ENCODE peak calls at places on chromosomes 6 and 20, in six cellular contexts. One of them, this sample, is unnamed. For H3K4me1 and H3K9me3, the result is how much of the 10 kb centered on the place peaks cover.

GRCh38 chr6:75481936-75482593 is 11.5 kb downstream of the FILIP1 start:
- DNase-seq in cardiac muscle cell: no peak
- DNase-seq in body of pancreas: no peak
- DNase-seq in OCI-LY7: no peak
- DNase-seq in CD8-positive, alpha-beta T cell: no peak
- DNase-seq in PC-9: no peak
- DNase-seq in this sample: no peak

GRCh38 chr6:133820208-133820607 is 68.7 kb upstream of the TCF21 start:
- DNase-seq in cardiac muscle cell: no peak
- DNase-seq in body of pancreas: no peak
- DNase-seq in OCI-LY7: no peak
- DNase-seq in CD8-positive, alpha-beta T cell: no peak
- DNase-seq in PC-9: no peak
- DNase-seq in this sample: no peak

GRCh38 chr6:109794201-109794926 is 103.3 kb downstream of the FIG4 start:
- DNase-seq in cardiac muscle cell: no peak
- DNase-seq in body of pancreas: no peak
- DNase-seq in OCI-LY7: peak
- DNase-seq in CD8-positive, alpha-beta T cell: no peak
- DNase-seq in PC-9: peak
- DNase-seq in this sample: no peak

GRCh38 chr6:117505337-117505736 is 22.9 kb downstream of the DCBLD1 start:
- DNase-seq in cardiac muscle cell: no peak
- DNase-seq in body of pancreas: no peak
- DNase-seq in OCI-LY7: no peak
- DNase-seq in CD8-positive, alpha-beta T cell: no peak
- DNase-seq in PC-9: no peak
- DNase-seq in this sample: no peak

GRCh38 chr6:158040051-158040803 is 58.6 kb downstream of the SYNJ2 start:
- DNase-seq in cardiac muscle cell: no peak
- DNase-seq in body of pancreas: no peak
- DNase-seq in OCI-LY7: no peak
- DNase-seq in CD8-positive, alpha-beta T cell: no peak
- DNase-seq in PC-9: peak
- DNase-seq in this sample: no peak

GRCh38 chr6:44666324-44666723 is 278.8 kb downstream of the CDC5L start:
- DNase-seq in cardiac muscle cell: no peak
- DNase-seq in body of pancreas: no peak
- DNase-seq in OCI-LY7: no peak
- DNase-seq in CD8-positive, alpha-beta T cell: no peak
- DNase-seq in PC-9: no peak
- DNase-seq in this sample: no peak

GRCh38 chr6:11263185-11263817 is 30.8 kb upstream of the NEDD9 start:
- DNase-seq in cardiac muscle cell: peak
- DNase-seq in body of pancreas: peak
- DNase-seq in OCI-LY7: no peak
- DNase-seq in CD8-positive, alpha-beta T cell: no peak
- DNase-seq in PC-9: peak
- DNase-seq in this sample: no peak

GRCh38 chr20:62776692-62777527 is 19.4 kb upstream of the MRGBP start:
- DNase-seq in cardiac muscle cell: no peak
- DNase-seq in body of pancreas: peak
- DNase-seq in OCI-LY7: peak
- DNase-seq in CD8-positive, alpha-beta T cell: peak
- DNase-seq in PC-9: peak
- DNase-seq in this sample: peak

GRCh38 chr6:85432554-85432953 is 17.3 kb upstream of the NT5E start:
- DNase-seq in cardiac muscle cell: no peak
- DNase-seq in body of pancreas: no peak
- DNase-seq in OCI-LY7: no peak
- DNase-seq in CD8-positive, alpha-beta T cell: no peak
- DNase-seq in PC-9: no peak
- DNase-seq in this sample: no peak

GRCh38 chr6:15489563-15489962 is 173.3 kb downstream of the DTNBP1 start:
- DNase-seq in cardiac muscle cell: no peak
- DNase-seq in body of pancreas: no peak
- DNase-seq in OCI-LY7: no peak
- DNase-seq in CD8-positive, alpha-beta T cell: no peak
- DNase-seq in PC-9: no peak
- DNase-seq in this sample: no peak

GRCh38 chr6:2376429-2377355 is 131.3 kb upstream of the GMDS start:
- DNase-seq in cardiac muscle cell: no peak
- DNase-seq in body of pancreas: no peak
- DNase-seq in OCI-LY7: no peak
- DNase-seq in CD8-positive, alpha-beta T cell: no peak
- DNase-seq in PC-9: no peak
- DNase-seq in this sample: no peak

GRCh38 chr6:105120570-105120969 is 59.2 kb downstream of the POPDC3 start:
- DNase-seq in cardiac muscle cell: no peak
- DNase-seq in body of pancreas: no peak
- DNase-seq in OCI-LY7: no peak
- DNase-seq in CD8-positive, alpha-beta T cell: no peak
- DNase-seq in PC-9: peak
- DNase-seq in this sample: no peak

GRCh38 chr6:113172531-113172966 is 684.6 kb upstream of the MARCKS start:
- DNase-seq in cardiac muscle cell: no peak
- DNase-seq in body of pancreas: peak
- DNase-seq in OCI-LY7: no peak
- DNase-seq in CD8-positive, alpha-beta T cell: no peak
- DNase-seq in PC-9: no peak
- DNase-seq in this sample: no peak

DNA sequence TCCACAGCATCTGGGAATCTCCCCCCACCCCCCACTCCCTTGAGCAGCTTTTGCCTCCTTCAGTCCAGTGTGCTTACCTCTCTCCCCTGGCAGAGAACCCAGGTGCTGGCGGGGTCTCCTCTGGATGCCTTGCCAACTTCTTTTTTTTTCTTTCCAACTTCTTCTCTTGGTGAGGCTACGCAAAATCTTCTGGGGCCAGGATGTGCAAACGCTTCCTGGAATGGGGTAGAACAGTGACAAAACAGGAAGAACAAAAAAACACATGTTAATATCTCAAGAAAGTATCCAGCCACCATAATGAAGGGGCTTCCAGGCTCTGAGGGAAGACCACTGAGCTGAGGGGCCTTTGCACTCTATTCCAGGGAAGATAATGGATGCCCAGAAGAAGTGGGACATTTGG is 53.9 kb upstream of the DDR1 start:
- DNase-seq in cardiac muscle cell: no peak
- DNase-seq in body of pancreas: no peak
- DNase-seq in OCI-LY7: peak
- DNase-seq in CD8-positive, alpha-beta T cell: no peak
- DNase-seq in PC-9: no peak
- DNase-seq in this sample: no peak
- H3K4me3 ChIP-seq in cardiac muscle cell: no peak
- H3K4me3 ChIP-seq in body of pancreas: no peak
- H3K4me3 ChIP-seq in OCI-LY7: peak
- H3K4me3 ChIP-seq in CD8-positive, alpha-beta T cell: peak
- H3K4me3 ChIP-seq in PC-9: no peak
- H3K4me3 ChIP-seq in this sample: no peak

GRCh38 chr20:41047279-41047974 is 18.8 kb downstream of the TOP1 start:
- DNase-seq in cardiac muscle cell: no peak
- DNase-seq in body of pancreas: no peak
- DNase-seq in OCI-LY7: peak
- DNase-seq in CD8-positive, alpha-beta T cell: no peak
- DNase-seq in PC-9: no peak
- DNase-seq in this sample: no peak
- H3K4me1 ChIP-seq in cardiac muscle cell: half or more
- H3K4me1 ChIP-seq in body of pancreas: half or more
- H3K4me1 ChIP-seq in OCI-LY7: half or more
- H3K4me1 ChIP-seq in CD8-positive, alpha-beta T cell: half or more
- H3K4me1 ChIP-seq in PC-9: under half
- H3K4me1 ChIP-seq in this sample: under half

GRCh38 chr6:50836231-50836630 is 17.6 kb downstream of the TFAP2B start:
- DNase-seq in cardiac muscle cell: no peak
- DNase-seq in body of pancreas: no peak
- DNase-seq in OCI-LY7: no peak
- DNase-seq in CD8-positive, alpha-beta T cell: no peak
- DNase-seq in PC-9: no peak
- DNase-seq in this sample: no peak

GRCh38 chr6:50832912-50833311 is 14.2 kb downstream of the TFAP2B start:
- DNase-seq in cardiac muscle cell: no peak
- DNase-seq in body of pancreas: no peak
- DNase-seq in OCI-LY7: no peak
- DNase-seq in CD8-positive, alpha-beta T cell: no peak
- DNase-seq in PC-9: no peak
- DNase-seq in this sample: no peak

GRCh38 chr6:50837589-50838445 is 19.1 kb downstream of the TFAP2B start:
- DNase-seq in cardiac muscle cell: no peak
- DNase-seq in body of pancreas: no peak
- DNase-seq in OCI-LY7: no peak
- DNase-seq in CD8-positive, alpha-beta T cell: no peak
- DNase-seq in PC-9: no peak
- DNase-seq in this sample: no peak

GRCh38 chr6:50831216-50831615 is 12.5 kb downstream of the TFAP2B start:
- DNase-seq in cardiac muscle cell: no peak
- DNase-seq in body of pancreas: no peak
- DNase-seq in OCI-LY7: no peak
- DNase-seq in CD8-positive, alpha-beta T cell: no peak
- DNase-seq in PC-9: no peak
- DNase-seq in this sample: no peak

DNA sequence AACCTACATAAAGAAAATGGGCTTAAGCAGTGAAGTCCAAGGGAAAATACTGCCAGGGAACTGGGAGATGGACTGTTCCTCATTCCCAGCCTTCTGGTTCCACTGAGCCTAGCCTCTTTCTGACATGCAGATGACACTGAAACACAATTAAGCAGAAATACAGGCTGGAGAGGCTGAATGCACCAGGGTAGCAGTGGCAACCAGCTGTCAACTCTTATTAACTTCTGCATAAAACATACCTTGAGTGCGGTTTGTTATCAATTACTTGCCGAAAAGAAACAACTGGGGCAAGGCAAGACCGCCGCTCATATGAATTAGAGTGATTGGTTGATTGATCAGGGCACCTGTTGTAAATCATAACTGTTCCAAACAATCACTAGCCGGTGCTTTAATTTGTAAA is 16.3 kb downstream of the TFAP2B start:
- DNase-seq in cardiac muscle cell: no peak
- DNase-seq in body of pancreas: no peak
- DNase-seq in OCI-LY7: no peak
- DNase-seq in CD8-positive, alpha-beta T cell: no peak
- DNase-seq in PC-9: no peak
- DNase-seq in this sample: no peak
- H3K9me3 ChIP-seq in cardiac muscle cell: under half
- H3K9me3 ChIP-seq in body of pancreas: under half
- H3K9me3 ChIP-seq in OCI-LY7: under half
- H3K9me3 ChIP-seq in CD8-positive, alpha-beta T cell: under half
- H3K9me3 ChIP-seq in PC-9: under half
- H3K9me3 ChIP-seq in this sample: under half

DNA sequence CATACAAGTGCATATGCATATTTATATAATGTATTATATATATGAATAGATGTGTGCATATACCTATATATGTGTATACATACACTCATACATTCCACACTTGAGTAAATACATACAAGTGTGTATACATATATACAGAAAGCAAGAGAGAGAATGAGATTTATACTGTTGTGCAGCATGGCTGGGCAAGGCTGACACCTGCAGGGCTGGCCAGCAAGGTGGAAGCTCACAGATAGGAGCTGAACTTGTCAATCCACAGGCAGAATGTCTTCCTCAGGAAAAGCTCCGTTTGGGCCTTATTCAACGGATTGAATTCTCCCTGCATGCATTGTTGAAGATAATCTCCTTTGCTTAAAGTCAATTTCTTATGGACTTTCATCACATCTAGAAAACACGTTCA is 256.7 kb downstream of the ZNF217 start:
- DNase-seq in cardiac muscle cell: no peak
- DNase-seq in body of pancreas: no peak
- DNase-seq in OCI-LY7: peak
- DNase-seq in CD8-positive, alpha-beta T cell: no peak
- DNase-seq in PC-9: no peak
- DNase-seq in this sample: no peak
- H3K4me3 ChIP-seq in cardiac muscle cell: no peak
- H3K4me3 ChIP-seq in body of pancreas: no peak
- H3K4me3 ChIP-seq in OCI-LY7: no peak
- H3K4me3 ChIP-seq in CD8-positive, alpha-beta T cell: no peak
- H3K4me3 ChIP-seq in PC-9: no peak
- H3K4me3 ChIP-seq in this sample: no peak

GRCh38 chr6:111848262-111848661 is 25.0 kb downstream of the FYN start:
- DNase-seq in cardiac muscle cell: no peak
- DNase-seq in body of pancreas: no peak
- DNase-seq in OCI-LY7: no peak
- DNase-seq in CD8-positive, alpha-beta T cell: no peak
- DNase-seq in PC-9: no peak
- DNase-seq in this sample: no peak

GRCh38 chr6:111844921-111845320 is 28.3 kb downstream of the FYN start:
- DNase-seq in cardiac muscle cell: no peak
- DNase-seq in body of pancreas: no peak
- DNase-seq in OCI-LY7: no peak
- DNase-seq in CD8-positive, alpha-beta T cell: no peak
- DNase-seq in PC-9: no peak
- DNase-seq in this sample: no peak

GRCh38 chr6:111845441-111845871 is 27.8 kb downstream of the FYN start:
- DNase-seq in cardiac muscle cell: no peak
- DNase-seq in body of pancreas: no peak
- DNase-seq in OCI-LY7: no peak
- DNase-seq in CD8-positive, alpha-beta T cell: no peak
- DNase-seq in PC-9: no peak
- DNase-seq in this sample: no peak

GRCh38 chr6:111846061-111846460 is 27.2 kb downstream of the FYN start:
- DNase-seq in cardiac muscle cell: no peak
- DNase-seq in body of pancreas: no peak
- DNase-seq in OCI-LY7: no peak
- DNase-seq in CD8-positive, alpha-beta T cell: no peak
- DNase-seq in PC-9: no peak
- DNase-seq in this sample: no peak

DNA sequence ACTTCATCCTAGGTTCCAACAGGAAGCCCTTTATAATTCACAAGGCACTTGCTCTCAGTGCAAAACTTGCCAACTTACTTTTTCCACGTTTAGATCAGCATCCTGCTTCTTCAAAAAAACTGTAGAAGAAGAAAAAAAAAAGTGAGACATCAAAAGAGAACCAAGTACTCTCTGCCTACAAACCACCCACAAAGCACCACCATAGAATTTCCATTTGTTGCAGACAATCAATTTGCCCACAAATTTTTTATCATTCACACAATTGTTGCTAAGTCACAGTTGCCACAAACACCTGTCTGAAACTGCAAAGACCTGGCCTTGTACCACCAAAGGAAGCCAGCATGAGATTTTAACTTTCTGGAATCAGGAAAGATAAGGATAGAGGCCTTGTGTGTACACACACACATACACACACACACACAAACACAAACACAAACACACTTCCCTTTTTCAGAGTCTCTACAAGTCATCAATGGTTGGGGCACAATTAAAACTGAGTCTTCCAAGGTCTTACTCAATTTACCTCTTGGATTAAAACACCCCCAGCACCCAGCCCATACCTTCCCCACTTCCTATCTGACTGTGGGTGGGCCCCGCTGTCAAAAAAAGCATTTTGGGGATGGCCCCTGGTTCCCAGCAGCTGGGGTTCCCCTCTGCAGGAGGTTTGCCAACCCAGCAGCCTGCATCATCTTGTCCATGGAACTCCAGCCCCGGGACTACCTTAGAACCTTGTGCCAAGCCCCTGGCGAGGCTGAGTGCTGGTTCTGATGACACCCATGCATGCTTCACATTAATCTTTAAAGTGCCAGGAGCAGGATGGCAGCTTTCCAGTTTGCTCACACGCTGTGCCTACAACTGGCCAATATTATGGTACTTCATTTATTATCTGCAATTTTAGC is 26.5 kb downstream of the FYN start:
- DNase-seq in cardiac muscle cell: no peak
- DNase-seq in body of pancreas: no peak
- DNase-seq in OCI-LY7: no peak
- DNase-seq in CD8-positive, alpha-beta T cell: no peak
- DNase-seq in PC-9: no peak
- DNase-seq in this sample: no peak
- H3K4me1 ChIP-seq in cardiac muscle cell: half or more
- H3K4me1 ChIP-seq in body of pancreas: under half
- H3K4me1 ChIP-seq in OCI-LY7: under half
- H3K4me1 ChIP-seq in CD8-positive, alpha-beta T cell: half or more
- H3K4me1 ChIP-seq in PC-9: under half
- H3K4me1 ChIP-seq in this sample: under half

GRCh38 chr20:31452575-31452974 is 12.1 kb downstream of the DEFB123 start:
- DNase-seq in cardiac muscle cell: no peak
- DNase-seq in body of pancreas: no peak
- DNase-seq in OCI-LY7: no peak
- DNase-seq in CD8-positive, alpha-beta T cell: no peak
- DNase-seq in PC-9: no peak
- DNase-seq in this sample: no peak
- H3K9me3 ChIP-seq in cardiac muscle cell: under half
- H3K9me3 ChIP-seq in body of pancreas: under half
- H3K9me3 ChIP-seq in OCI-LY7: under half
- H3K9me3 ChIP-seq in CD8-positive, alpha-beta T cell: under half
- H3K9me3 ChIP-seq in PC-9: under half
- H3K9me3 ChIP-seq in this sample: under half

This sample was measured in HAP-1.